ENCODE peak calls at places on chromosomes 11 and 22, in eight cellular contexts. V, D, F, C, T, K, A and O are unnamed samples.

GRCh38 chr11:61701298-61701993 is 21.3 kb downstream of the DAGLA start:
- DNase-seq in V (peak; percentile 48), D (no peak), F (no peak), C (no peak), T (no peak), K (peak; percentile 59), A (no peak), O (peak; percentile 28)

GRCh38 chr11:95512177-95512576 is 277.4 kb downstream of the FAM76B start:
- DNase-seq in V (peak; percentile 8), D (no peak), F (peak; percentile 65), C (no peak), T (peak; percentile 66), K (no peak), A (peak; percentile 31), O (no peak)

GRCh38 chr22:49935561-49935960 is 17.1 kb downstream of the CRELD2 start:
- DNase-seq in V (no peak), D (no peak), F (no peak), C (no peak), T (no peak), K (no peak), A (no peak), O (peak; percentile 78)

GRCh38 chr11:1745701-1746320 is 4.6 kb downstream of the IFITM10 start:
- DNase-seq in V (no peak), D (no peak), F (peak; percentile 55), C (no peak), T (no peak), K (no peak), A (no peak), O (no peak)

GRCh38 chr11:122023614-122024250 is 92.3 kb downstream of the BLID start:
- DNase-seq in V (no peak), D (no peak), F (no peak), C (no peak), T (no peak), K (no peak), A (no peak), O (peak; percentile 27)

GRCh38 chr11:13826505-13827278 is 135.8 kb upstream of the SPON1 start:
- DNase-seq in V (no peak), D (no peak), F (no peak), C (no peak), T (no peak), K (no peak), A (no peak), O (no peak)

GRCh38 chr22:38750638-38751037 is 5.2 kb downstream of the SUN2 start:
- DNase-seq in V (no peak), D (no peak), F (no peak), C (no peak), T (no peak), K (no peak), A (no peak), O (no peak)

GRCh38 chr11:35144811-35145210 is 5.8 kb downstream of the CD44 start:
- DNase-seq in V (no peak), D (no peak), F (no peak), C (no peak), T (no peak), K (no peak), A (no peak), O (no peak)

GRCh38 chr11:6410695-6411430 is 8.0 kb downstream of the APBB1 start:
- DNase-seq in V (no peak), D (no peak), F (peak; percentile 39), C (no peak), T (no peak), K (no peak), A (no peak), O (no peak)

GRCh38 chr11:3854660-3854976 is 846 bp upstream of the STIM1 start:
- DNase-seq in V (no peak), D (no peak), F (no peak), C (no peak), T (no peak), K (no peak), A (no peak), O (no peak)

GRCh38 chr22:17087176-17088131 is 2.7 kb downstream of the IL17RA start:
- DNase-seq in V (no peak), D (no peak), F (peak; percentile 51), C (no peak), T (no peak), K (no peak), A (no peak), O (peak; percentile 85)

GRCh38 chr11:125924384-125925007 is 20.2 kb downstream of the DDX25 start:
- DNase-seq in V (no peak), D (no peak), F (peak; percentile 34), C (no peak), T (no peak), K (no peak), A (no peak), O (no peak)

GRCh38 chr11:65089621-65090020 is 5.6 kb downstream of the ZFPL1 start:
- DNase-seq in V (no peak), D (no peak), F (no peak), C (no peak), T (no peak), K (no peak), A (no peak), O (no peak)

GRCh38 chr11:1354125-1354938 is 35.4 kb upstream of the BRSK2 start:
- DNase-seq in V (no peak), D (no peak), F (no peak), C (no peak), T (no peak), K (no peak), A (no peak), O (peak; percentile 59)

GRCh38 chr11:17915500-17916143 is 97.2 kb downstream of the SERGEF start:
- DNase-seq in V (no peak), D (no peak), F (no peak), C (no peak), T (no peak), K (no peak), A (no peak), O (no peak)

GRCh38 chr22:27241430-27242110 is 560.0 kb downstream of the MN1 start:
- DNase-seq in V (no peak), D (no peak), F (peak; percentile 56), C (no peak), T (peak; percentile 57), K (peak; percentile 66), A (no peak), O (peak; percentile 35)

GRCh38 chr22:44862281-44862680 is 109.9 kb downstream of the ARHGAP8 start:
- DNase-seq in V (no peak), D (no peak), F (no peak), C (no peak), T (no peak), K (peak; percentile 8), A (no peak), O (no peak)

GRCh38 chr11:22342599-22343138 is 4.5 kb downstream of the SLC17A6 start:
- DNase-seq in V (no peak), D (no peak), F (no peak), C (no peak), T (no peak), K (no peak), A (no peak), O (no peak)

GRCh38 chr22:20857838-20858614 is 585 bp downstream of the PI4KA start:
- DNase-seq in V (peak; percentile 85), D (peak; percentile 93), F (peak; percentile 91), C (peak; percentile 75), T (peak; percentile 91), K (peak; percentile 90), A (peak; percentile 71), O (peak; percentile 95)